ENCODE peak calls at places on chromosomes 1 and 21, in seven cellular contexts. B is IMR-90, N is ascending aorta, G is ovary, X is fibroblast of lung, E is GM12878, S is colonic mucosa. H is an unnamed sample.

GRCh38 chr1:44059956-44060355 is 28.7 kb upstream of the SLC6A9 start:
- DNase-seq in B (peak; percentile 40), N (no peak), G (no peak), X (no peak), E (no peak), S (peak; percentile 36), H (no peak)

GRCh38 chr1:20600156-20600555 is 11.3 kb downstream of the CDA start:
- DNase-seq in B (no peak), N (no peak), G (no peak), X (no peak), E (no peak), S (peak; percentile 48), H (no peak)

GRCh38 chr1:110164951-110165350 is 14.7 kb downstream of the SLC6A17 start:
- DNase-seq in B (no peak), N (no peak), G (no peak), X (no peak), E (no peak), S (no peak), H (no peak)

GRCh38 chr1:89176971-89177370 is 1.2 kb upstream of the GBP7 start:
- DNase-seq in B (no peak), N (no peak), G (no peak), X (no peak), E (no peak), S (no peak), H (no peak)

GRCh38 chr21:31366825-31367224 is 22.8 kb upstream of the TIAM1 start:
- DNase-seq in B (peak; percentile 86), N (no peak), G (no peak), X (peak; percentile 86), E (no peak), S (no peak), H (no peak)

GRCh38 chr1:20682571-20683236 is 21.5 kb upstream of the DDOST start:
- DNase-seq in B (no peak), N (no peak), G (no peak), X (no peak), E (no peak), S (no peak), H (no peak)

GRCh38 chr1:74689800-74690696 is 16.5 kb upstream of the ERICH3 start:
- DNase-seq in B (peak; percentile 52), N (no peak), G (peak; percentile 53), X (peak; percentile 65), E (no peak), S (peak; percentile 49), H (no peak)

GRCh38 chr1:24705260-24706073 is 39.8 kb upstream of the CLIC4 start:
- DNase-seq in B (peak; percentile 87), N (peak; percentile 76), G (peak; percentile 74), X (peak; percentile 94), E (peak; percentile 82), S (peak; percentile 88), H (peak; percentile 64)

GRCh38 chr1:224454337-224455055 is 19.9 kb upstream of the WDR26 start:
- DNase-seq in B (no peak), N (no peak), G (no peak), X (no peak), E (no peak), S (peak; percentile 80), H (no peak)

GRCh38 chr1:44672254-44672955 is 1.9 kb downstream of the TMEM53 start:
- DNase-seq in B (peak; percentile 44), N (peak; percentile 74), G (no peak), X (peak; percentile 40), E (peak; percentile 71), S (no peak), H (no peak)

GRCh38 chr1:69702085-69702484 is 134.4 kb downstream of the LRRC7 start:
- DNase-seq in B (no peak), N (no peak), G (no peak), X (no peak), E (no peak), S (no peak), H (no peak)

GRCh38 chr21:42666023-42666747 is 12.8 kb downstream of the PDE9A start:
- DNase-seq in B (no peak), N (no peak), G (no peak), X (no peak), E (no peak), S (no peak), H (peak; percentile 49)

GRCh38 chr1:182299728-182300581 is 91.6 kb downstream of the GLUL start:
- DNase-seq in B (no peak), N (peak; percentile 66), G (peak; percentile 77), X (peak; percentile 36), E (no peak), S (peak; percentile 83), H (no peak)

GRCh38 chr21:33042812-33043211 is 17.1 kb downstream of the OLIG2 start:
- DNase-seq in B (peak; percentile 97), N (no peak), G (no peak), X (peak; percentile 93), E (no peak), S (no peak), H (no peak)

GRCh38 chr1:95381980-95382379 is 148.0 kb downstream of the RWDD3 start:
- DNase-seq in B (no peak), N (no peak), G (no peak), X (no peak), E (no peak), S (no peak), H (no peak)

GRCh38 chr1:180229483-180230415 is at the start of gene LHX4:
- DNase-seq in B (no peak), N (no peak), G (peak; percentile 41), X (no peak), E (no peak), S (peak; percentile 49), H (peak; percentile 56)

GRCh38 chr1:213385201-213385600 is 334.2 kb downstream of the RPS6KC1 start:
- DNase-seq in B (no peak), N (no peak), G (no peak), X (no peak), E (no peak), S (no peak), H (no peak)

GRCh38 chr1:2045468-2046224 is 4.6 kb upstream of the PRKCZ start:
- DNase-seq in B (peak; percentile 10), N (no peak), G (no peak), X (peak; percentile 39), E (no peak), S (peak; percentile 38), H (no peak)
- H3K4me3 ChIP-seq in B (no peak overlapping the region), N (no peak overlapping the region), G (no peak overlapping the region), X (no peak overlapping the region), E (no peak overlapping the region), S (no peak overlapping the region), H (no peak overlapping the region)

GRCh38 chr1:4658643-4659042 is 4.2 kb downstream of the AJAP1 start:
- DNase-seq in B (no peak), N (no peak), G (no peak), X (no peak), E (no peak), S (no peak), H (no peak)
- H3K4me3 ChIP-seq in B (no peak overlapping the region), N (no peak overlapping the region), G (no peak overlapping the region), X (no peak overlapping the region), E (no peak overlapping the region), S (no peak overlapping the region), H (no peak overlapping the region)

GRCh38 chr1:156706647-156707008 is 1.2 kb upstream of the CRABP2 start:
- DNase-seq in B (no peak), N (peak; percentile 79), G (peak; percentile 86), X (peak; percentile 91), E (no peak), S (peak; percentile 60), H (no peak)
- H3K4me3 ChIP-seq in B (no peak overlapping the region), N (peak overlapping the region; percentile 58), G (peak overlapping the region; percentile 43), X (peak overlapping the region; percentile 33), E (peak overlapping the region; percentile 18), S (peak overlapping the region; percentile 30), H (peak overlapping the region; percentile 49)

DNA sequence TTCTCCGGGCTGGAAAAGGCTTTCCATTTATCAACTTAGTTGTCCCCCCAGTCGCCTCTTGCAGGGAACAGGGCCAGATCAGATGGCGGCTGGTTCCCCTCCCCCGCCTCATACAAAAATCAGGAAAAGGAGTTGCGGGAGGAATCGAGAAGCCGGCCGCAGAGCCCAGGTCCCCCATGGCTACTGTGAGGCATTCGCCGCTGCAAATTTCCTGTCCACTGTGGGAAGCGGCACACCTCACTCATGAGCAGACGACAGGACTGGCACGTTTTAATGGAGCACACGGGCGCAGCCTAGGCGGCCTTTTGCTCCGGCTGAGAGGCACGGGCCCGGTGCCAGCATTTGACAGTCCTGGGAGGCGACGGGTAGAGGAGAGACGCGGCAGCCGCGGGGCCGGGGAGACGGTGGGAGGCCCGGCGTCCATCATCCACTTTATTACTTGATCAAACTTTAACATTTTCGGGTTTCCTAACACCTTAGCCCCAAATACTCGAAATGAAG is 1.1 kb downstream of the GNG4 start:
- DNase-seq in B (no peak), N (no peak), G (peak; percentile 47), X (no peak), E (no peak), S (peak; percentile 72), H (no peak)
- H3K4me3 ChIP-seq in B (no peak overlapping the region), N (peak overlapping the region; percentile 54), G (peak overlapping the region; percentile 41), X (no peak overlapping the region), E (peak overlapping the region; percentile 63), S (peak overlapping the region; percentile 42), H (no peak overlapping the region)